ENCODE peak calls at places on chromosomes 6 and 20, in five cellular contexts. G, X, S, K and Y are unnamed samples.

GRCh38 chr20:62822239-62822787 is 5.5 kb downstream of the COL9A3 start:
- DNase-seq in G (no peak), X (no peak), K (no peak), S (no peak), Y (no peak)

GRCh38 chr6:46022110-46022948 is 6.7 kb upstream of the CLIC5 start:
- DNase-seq in G (no peak), K (no peak), X (no peak), S (no peak), Y (no peak)

GRCh38 chr6:139625998-139626975 is 251.8 kb upstream of the CITED2 start:
- DNase-seq in K (no peak), G (no peak), X (no peak), S (peak; percentile 11), Y (peak; percentile 100)

GRCh38 chr6:4274382-4275082 is 139.2 kb upstream of the ECI2 start:
- DNase-seq in S (peak; percentile 80), G (no peak), X (no peak), K (no peak), Y (no peak)

GRCh38 chr20:57266251-57267157 is at the start of gene BMP7:
- DNase-seq in X (no peak), K (no peak), G (peak; percentile 33), S (peak; percentile 16), Y (no peak)

GRCh38 chr20:60467078-60467477 is 508.9 kb downstream of the CDH26 start:
- DNase-seq in X (no peak), S (no peak), K (no peak), G (no peak), Y (no peak)

GRCh38 chr6:27332692-27333641 is 20.9 kb upstream of the POM121L2 start:
- DNase-seq in X (no peak), G (peak; percentile 76), K (no peak), S (peak; percentile 72), Y (no peak)

GRCh38 chr20:58986286-58986967 is 5.4 kb downstream of the NELFCD start:
- DNase-seq in K (no peak), G (no peak), S (no peak), X (no peak), Y (no peak)

GRCh38 chr20:31738729-31739549 is at the start of gene TPX2:
- DNase-seq in S (peak; percentile 96), G (peak; percentile 96), X (peak; percentile 44), K (peak; percentile 92), Y (peak; percentile 90)

GRCh38 chr6:56802570-56802969 is 152.3 kb upstream of the BEND6 start:
- DNase-seq in X (no peak), G (peak; percentile 42), K (no peak), S (peak; percentile 79), Y (no peak)

GRCh38 chr20:63519765-63520593 is 586 bp upstream of the PPDPF start:
- DNase-seq in G (peak; percentile 61), S (peak; percentile 49), X (peak; percentile 61), K (peak; percentile 80), Y (no peak)

GRCh38 chr6:86706449-86706848 is 230.9 kb upstream of the HTR1E start:
- DNase-seq in K (no peak), G (no peak), X (no peak), S (no peak), Y (no peak)

GRCh38 chr20:44615169-44615791 is 32.9 kb downstream of the PKIG start:
- DNase-seq in X (no peak), K (no peak), G (no peak), S (peak; percentile 15), Y (no peak)

GRCh38 chr6:137651591-137652335 is 157.6 kb upstream of the OLIG3 start:
- DNase-seq in K (peak; percentile 55), G (no peak), X (no peak), S (no peak), Y (no peak)

GRCh38 chr20:7151666-7152065 is 384.2 kb downstream of the BMP2 start:
- DNase-seq in K (no peak), S (peak; percentile 13), X (no peak), G (peak; percentile 70), Y (no peak)

GRCh38 chr6:106167105-106167814 is 81.1 kb downstream of the PRDM1 start:
- DNase-seq in G (no peak), X (no peak), K (no peak), S (no peak), Y (no peak)

GRCh38 chr6:38604700-38605099 is 35.0 kb downstream of the BTBD9 start:
- DNase-seq in G (no peak), S (peak; percentile 45), X (no peak), K (no peak), Y (no peak)

GRCh38 chr6:90406142-90406794 is 109.6 kb upstream of the BACH2 start:
- DNase-seq in G (peak; percentile 89), S (peak; percentile 82), X (no peak), K (no peak), Y (no peak)

GRCh38 chr20:51350941-51351631 is 191.4 kb downstream of the NFATC2 start:
- DNase-seq in G (no peak), S (peak; percentile 93), X (no peak), K (no peak), Y (no peak)